ENCODE peak calls at places on chromosome 6, in seven cellular contexts. P is Kasumi-1; U is stimulated activated CD8-positive, alpha-beta memory T cell treated with anti-CD3 and anti-CD28 coated beads, Interleukin-4, amount 100 ng/mL, for 1 hour; Q is stimulated activated CD4-positive, alpha-beta T cell treated with anti-CD3 and anti-CD28 coated beads, Interleukin-1b, Interleukin-23, amount 100 ng/mL, for 24 hours; K is HuH-7.5; D is astrocyte of the spinal cord; J is activated CD4-positive, alpha-beta T cell treated with anti-CD3 and anti-CD28 coated beads, Interleukin-2, amount 50 U/mL, for 4 hours. C is an unnamed sample.

GRCh38 chr6:10800810-10801209 is 37.5 kb downstream of the MAK start:
- DNase-seq in P (no peak), U (no peak), Q (no peak), K (peak), D (no peak), J (no peak), C (no peak)

GRCh38 chr6:27053738-27054137 is 193.8 kb upstream of the PRSS16 start:
- DNase-seq in P (no peak), U (no peak), Q (no peak), K (no peak), D (no peak), J (no peak), C (no peak)

GRCh38 chr6:123515715-123516114 is 121.0 kb downstream of the TRDN start:
- DNase-seq in P (no peak), U (no peak), Q (no peak), K (no peak), D (no peak), J (no peak), C (no peak)

GRCh38 chr6:37489697-37490336 is 9.9 kb downstream of the CCDC167 start:
- DNase-seq in P (peak), U (no peak), Q (no peak), K (no peak), D (no peak), J (no peak), C (no peak)

GRCh38 chr6:24205020-24205492 is 79.0 kb downstream of the NRSN1 start:
- DNase-seq in P (peak), U (no peak), Q (no peak), K (no peak), D (peak), J (no peak), C (no peak)

GRCh38 chr6:151081658-151082057 is 158.1 kb upstream of the AKAP12 start:
- DNase-seq in P (no peak), U (no peak), Q (no peak), K (no peak), D (no peak), J (no peak), C (no peak)

GRCh38 chr6:169800116-169800667 is 48.8 kb downstream of the ERMARD start:
- DNase-seq in P (no peak), U (no peak), Q (no peak), K (no peak), D (no peak), J (no peak), C (no peak)

GRCh38 chr6:29005183-29005885 is at the start of gene ZNF311:
- DNase-seq in P (peak), U (no peak), Q (no peak), K (no peak), D (peak), J (no peak), C (no peak)

GRCh38 chr6:107811591-107812218 is 12.4 kb downstream of the SCML4 start:
- DNase-seq in P (no peak), U (no peak), Q (no peak), K (no peak), D (no peak), J (no peak), C (no peak)

GRCh38 chr6:55868910-55869479 is 6.4 kb downstream of the BMP5 start:
- DNase-seq in P (no peak), U (no peak), Q (no peak), K (no peak), D (peak), J (no peak), C (no peak)

GRCh38 chr6:119495230-119495683 is 145.7 kb upstream of the MAN1A1 start:
- DNase-seq in P (no peak), U (no peak), Q (no peak), K (no peak), D (no peak), J (no peak), C (no peak)

GRCh38 chr6:63434936-63435335 is 115.2 kb upstream of the LGSN start:
- DNase-seq in P (no peak), U (no peak), Q (no peak), K (no peak), D (no peak), J (no peak), C (no peak)

GRCh38 chr6:125789576-125790402 is 971 bp upstream of the NCOA7 start:
- DNase-seq in P (peak), U (peak), Q (no peak), K (no peak), D (peak), J (peak), C (no peak)

GRCh38 chr6:157804448-157805327 is 18.4 kb upstream of the SNX9 start:
- DNase-seq in P (no peak), U (no peak), Q (no peak), K (no peak), D (no peak), J (no peak), C (no peak)

GRCh38 chr6:35511183-35511941 is 1.3 kb downstream of the TULP1 start:
- DNase-seq in P (no peak), U (no peak), Q (no peak), K (no peak), D (no peak), J (no peak), C (no peak)

GRCh38 chr6:137240168-137240567 is 21.0 kb upstream of the IFNGR1 start:
- DNase-seq in P (peak), U (no peak), Q (no peak), K (no peak), D (peak), J (no peak), C (no peak)

GRCh38 chr6:157982297-157982579 is 575 bp downstream of the SYNJ2 start:
- DNase-seq in P (no peak), U (no peak), Q (no peak), K (peak), D (no peak), J (no peak), C (no peak)

GRCh38 chr6:3214898-3215297 is 12.6 kb downstream of the TUBB2B start:
- DNase-seq in P (no peak), U (no peak), Q (no peak), K (no peak), D (no peak), J (no peak), C (no peak)

GRCh38 chr6:38822963-38823362 is 107.9 kb downstream of the DNAH8 start:
- DNase-seq in P (no peak), U (no peak), Q (no peak), K (no peak), D (no peak), J (no peak), C (no peak)

GRCh38 chr6:155883741-155884140 is 428.1 kb upstream of the NOX3 start:
- DNase-seq in P (no peak), U (no peak), Q (no peak), K (no peak), D (peak), J (no peak), C (no peak)

GRCh38 chr6:131660195-131660594 is 23.1 kb downstream of the ENPP3 start:
- DNase-seq in P (peak), U (no peak), Q (no peak), K (no peak), D (peak), J (no peak), C (no peak)

GRCh38 chr6:87922947-87923330 is 124.7 kb upstream of the SPACA1 start:
- DNase-seq in P (peak), U (no peak), Q (no peak), K (no peak), D (no peak), J (no peak), C (no peak)

GRCh38 chr6:11500008-11500407 is 37.5 kb upstream of the TMEM170B start:
- DNase-seq in P (no peak), U (no peak), Q (no peak), K (no peak), D (peak), J (no peak), C (no peak)

GRCh38 chr6:84521419-84522001 is 242.9 kb downstream of the TBX18 start:
- DNase-seq in P (no peak), U (no peak), Q (no peak), K (no peak), D (no peak), J (no peak), C (no peak)

GRCh38 chr6:129732034-129732433 is 22.1 kb upstream of the ARHGAP18 start:
- DNase-seq in P (no peak), U (no peak), Q (no peak), K (no peak), D (no peak), J (no peak), C (no peak)

GRCh38 chr6:11729083-11729482 is 49.5 kb downstream of the ADTRP start:
- DNase-seq in P (no peak), U (no peak), Q (no peak), K (no peak), D (no peak), J (peak), C (no peak)

GRCh38 chr6:160261991-160262718 is 3.5 kb upstream of the SLC22A2 start:
- DNase-seq in P (no peak), U (no peak), Q (no peak), K (no peak), D (no peak), J (no peak), C (no peak)

GRCh38 chr6:125598422-125598821 is 151.0 kb upstream of the HEY2 start:
- DNase-seq in P (peak), U (no peak), Q (no peak), K (no peak), D (peak), J (no peak), C (no peak)

GRCh38 chr6:160764847-160765246 is 62.8 kb downstream of the PLG start:
- DNase-seq in P (no peak), U (no peak), Q (no peak), K (no peak), D (no peak), J (no peak), C (no peak)

GRCh38 chr6:13422601-13423247 is 64.7 kb downstream of the GFOD1 start:
- DNase-seq in P (no peak), U (no peak), Q (no peak), K (no peak), D (peak), J (no peak), C (no peak)

GRCh38 chr6:42165016-42165415 is 8.1 kb upstream of the GUCA1A start:
- DNase-seq in P (no peak), U (no peak), Q (no peak), K (no peak), D (no peak), J (no peak), C (no peak)

C was measured in activated CD4-positive, CD25-positive, alpha-beta regulatory T cell treated with anti-CD3 and anti-CD28 coated beads, Interleukin-2, amount 50 U/mL, for 16 hours.